ENCODE peak calls at places on chromosomes 11 and 22, in ten cellular contexts. P, H, N, F, M, R, J, U, A and V are unnamed samples.

GRCh38 chr11:6618117-6619020 is 853 bp downstream of the TPP1 start:
- DNase-seq in P (no peak), H (no peak), N (peak), F (peak), M (peak), R (peak), J (peak), U (peak), A (no peak), V (no peak)

GRCh38 chr11:77249427-77249826 is 52.1 kb downstream of the GDPD4 start:
- DNase-seq in P (no peak), H (no peak), N (peak), F (no peak), M (no peak), R (no peak), J (no peak), U (peak), A (no peak), V (no peak)

GRCh38 chr11:76777922-76778321 is 5.2 kb upstream of the TSKU start:
- DNase-seq in P (no peak), H (no peak), N (no peak), F (no peak), M (no peak), R (no peak), J (no peak), U (no peak), A (no peak), V (no peak)

GRCh38 chr11:67409781-67410368 is 5.6 kb upstream of the CARNS1 start:
- DNase-seq in P (no peak), H (peak), N (no peak), F (no peak), M (no peak), R (no peak), J (no peak), U (no peak), A (peak), V (no peak)

GRCh38 chr11:29534831-29535230 is 482.0 kb downstream of the KCNA4 start:
- DNase-seq in P (no peak), H (no peak), N (peak), F (no peak), M (no peak), R (no peak), J (no peak), U (no peak), A (no peak), V (no peak)

GRCh38 chr22:46009730-46010129 is 32.8 kb upstream of the WNT7B start:
- DNase-seq in P (no peak), H (no peak), N (no peak), F (no peak), M (no peak), R (no peak), J (no peak), U (no peak), A (no peak), V (no peak)

GRCh38 chr11:36751251-36751839 is 153.3 kb upstream of the RAG2 start:
- DNase-seq in P (no peak), H (no peak), N (no peak), F (no peak), M (no peak), R (no peak), J (no peak), U (no peak), A (no peak), V (no peak)

GRCh38 chr11:66567787-66568123 is 651 bp downstream of the CTSF start:
- DNase-seq in P (no peak), H (no peak), N (no peak), F (no peak), M (no peak), R (no peak), J (no peak), U (no peak), A (no peak), V (no peak)

GRCh38 chr11:15800121-15800800 is 556.1 kb downstream of the SOX6 start:
- DNase-seq in P (peak), H (no peak), N (peak), F (peak), M (no peak), R (no peak), J (no peak), U (peak), A (no peak), V (no peak)

GRCh38 chr11:2565447-2566222 is 120.8 kb downstream of the KCNQ1 start:
- DNase-seq in P (no peak), H (no peak), N (no peak), F (no peak), M (no peak), R (no peak), J (no peak), U (no peak), A (no peak), V (no peak)

GRCh38 chr11:30218278-30218677 is 12.5 kb upstream of the FSHB start:
- DNase-seq in P (no peak), H (no peak), N (no peak), F (no peak), M (no peak), R (no peak), J (no peak), U (no peak), A (no peak), V (no peak)

GRCh38 chr22:46971141-46971775 is 208.8 kb downstream of the TBC1D22A start:
- DNase-seq in P (peak), H (peak), N (no peak), F (no peak), M (no peak), R (peak), J (no peak), U (peak), A (no peak), V (no peak)

GRCh38 chr22:36470994-36471331 is 10.5 kb downstream of the TXN2 start:
- DNase-seq in P (peak), H (no peak), N (no peak), F (no peak), M (no peak), R (no peak), J (no peak), U (peak), A (no peak), V (no peak)

GRCh38 chr11:17686185-17686980 is 33.0 kb upstream of the MYOD1 start:
- DNase-seq in P (no peak), H (no peak), N (no peak), F (peak), M (no peak), R (no peak), J (no peak), U (no peak), A (no peak), V (no peak)

GRCh38 chr11:70483077-70483861 is 84.9 kb downstream of the CTTN start:
- DNase-seq in P (peak), H (peak), N (peak), F (no peak), M (no peak), R (no peak), J (no peak), U (peak), A (no peak), V (no peak)

GRCh38 chr22:32815059-32815458 is 13.6 kb downstream of the TIMP3 start:
- DNase-seq in P (no peak), H (no peak), N (no peak), F (no peak), M (no peak), R (no peak), J (no peak), U (no peak), A (no peak), V (no peak)

GRCh38 chr11:118098996-118099837 is 12.5 kb upstream of the SMIM35 start:
- DNase-seq in P (no peak), H (peak), N (no peak), F (no peak), M (no peak), R (peak), J (no peak), U (no peak), A (no peak), V (no peak)

GRCh38 chr11:22275600-22275999 is 62.6 kb upstream of the SLC17A6 start:
- DNase-seq in P (no peak), H (no peak), N (no peak), F (no peak), M (no peak), R (no peak), J (no peak), U (no peak), A (no peak), V (no peak)

GRCh38 chr22:35446365-35446764 is 46.4 kb downstream of the MCM5 start:
- DNase-seq in P (no peak), H (no peak), N (peak), F (peak), M (no peak), R (no peak), J (no peak), U (peak), A (no peak), V (no peak)

GRCh38 chr22:23801238-23801821 is 14.6 kb downstream of the SMARCB1 start:
- DNase-seq in P (no peak), H (no peak), N (no peak), F (no peak), M (no peak), R (no peak), J (no peak), U (no peak), A (no peak), V (no peak)

GRCh38 chr11:78227906-78228305 is 39.2 kb downstream of the USP35 start:
- DNase-seq in P (no peak), H (no peak), N (no peak), F (no peak), M (no peak), R (no peak), J (no peak), U (no peak), A (no peak), V (no peak)

GRCh38 chr11:118641463-118642019 is 34.1 kb downstream of the PHLDB1 start:
- DNase-seq in P (peak), H (peak), N (peak), F (no peak), M (no peak), R (no peak), J (no peak), U (no peak), A (peak), V (peak)

GRCh38 chr11:115999437-115999836 is 495.2 kb upstream of the CADM1 start:
- DNase-seq in P (no peak), H (no peak), N (no peak), F (no peak), M (no peak), R (no peak), J (no peak), U (no peak), A (no peak), V (no peak)

GRCh38 chr22:20027966-20028854 is 7.3 kb downstream of the TANGO2 start:
- DNase-seq in P (peak), H (no peak), N (no peak), F (no peak), M (no peak), R (no peak), J (no peak), U (no peak), A (no peak), V (no peak)

GRCh38 chr11:111707039-111707690 is 59.0 kb downstream of the PPP2R1B start:
- DNase-seq in P (no peak), H (no peak), N (no peak), F (no peak), M (no peak), R (no peak), J (no peak), U (peak), A (no peak), V (no peak)

GRCh38 chr11:105577645-105578044 is 32.2 kb upstream of the GRIA4 start:
- DNase-seq in P (no peak), H (no peak), N (no peak), F (no peak), M (no peak), R (no peak), J (no peak), U (peak), A (no peak), V (no peak)

GRCh38 chr22:42856179-42856864 is 751 bp downstream of the ARFGAP3 start:
- DNase-seq in P (peak), H (peak), N (no peak), F (no peak), M (peak), R (no peak), J (peak), U (peak), A (no peak), V (no peak)